ENCODE peak calls at places on chromosomes 6 and 20, in four cellular contexts. One of them, this sample, is unnamed.
A peak's percentile ranks its signal among the peaks of the same experiment; 100 is the strongest.

GRCh38 chr20:4814696-4815252 is 93.1 kb downstream of the PRND start:
- DNase-seq in H1: no peak
- DNase-seq in HepG2: no peak
- DNase-seq in GM12878: peak; percentile 83
- DNase-seq in this sample: no peak

GRCh38 chr6:44128020-44128917 is 915 bp downstream of the TMEM63B start:
- DNase-seq in H1: peak; percentile 70
- DNase-seq in HepG2: peak; percentile 35
- DNase-seq in GM12878: no peak
- DNase-seq in this sample: peak; percentile 52

GRCh38 chr20:63265891-63266515 is 6.6 kb upstream of the ARFGAP1 start:
- DNase-seq in H1: no peak
- DNase-seq in HepG2: no peak
- DNase-seq in GM12878: no peak
- DNase-seq in this sample: no peak

GRCh38 chr6:80388515-80388914 is 282.0 kb downstream of the BCKDHB start:
- DNase-seq in H1: no peak
- DNase-seq in HepG2: no peak
- DNase-seq in GM12878: no peak
- DNase-seq in this sample: no peak

GRCh38 chr6:77143659-77144447 is 319.4 kb downstream of the HTR1B start:
- DNase-seq in H1: no peak
- DNase-seq in HepG2: no peak
- DNase-seq in GM12878: no peak
- DNase-seq in this sample: no peak

GRCh38 chr6:45044086-45044485 is 284.0 kb upstream of the RUNX2 start:
- DNase-seq in H1: no peak
- DNase-seq in HepG2: peak; percentile 79
- DNase-seq in GM12878: no peak
- DNase-seq in this sample: no peak

GRCh38 chr6:121235386-121235785 is 98.9 kb downstream of the TBC1D32 start:
- DNase-seq in H1: no peak
- DNase-seq in HepG2: no peak
- DNase-seq in GM12878: no peak
- DNase-seq in this sample: no peak

GRCh38 chr20:20668639-20669038 is 43.8 kb downstream of the RALGAPA2 start:
- DNase-seq in H1: no peak
- DNase-seq in HepG2: no peak
- DNase-seq in GM12878: peak; percentile 71
- DNase-seq in this sample: no peak

GRCh38 chr6:32148722-32149576 is 2.8 kb downstream of the PRRT1 start:
- DNase-seq in H1: peak; percentile 90
- DNase-seq in HepG2: no peak
- DNase-seq in GM12878: no peak
- DNase-seq in this sample: peak; percentile 53

GRCh38 chr6:45419574-45420082 is 41.9 kb upstream of the SUPT3H start:
- DNase-seq in H1: peak; percentile 76
- DNase-seq in HepG2: peak; percentile 42
- DNase-seq in GM12878: no peak
- DNase-seq in this sample: peak; percentile 70

GRCh38 chr6:12608016-12608860 is 108.3 kb upstream of the PHACTR1 start:
- DNase-seq in H1: no peak
- DNase-seq in HepG2: no peak
- DNase-seq in GM12878: peak; percentile 90
- DNase-seq in this sample: no peak

GRCh38 chr6:12603711-12604049 is 112.9 kb upstream of the PHACTR1 start:
- DNase-seq in H1: no peak
- DNase-seq in HepG2: no peak
- DNase-seq in GM12878: no peak
- DNase-seq in this sample: no peak

GRCh38 chr6:12606616-12607015 is 110.0 kb upstream of the PHACTR1 start:
- DNase-seq in H1: no peak
- DNase-seq in HepG2: no peak
- DNase-seq in GM12878: no peak
- DNase-seq in this sample: no peak

GRCh38 chr6:12602951-12603710 is 113.4 kb upstream of the PHACTR1 start:
- DNase-seq in H1: no peak
- DNase-seq in HepG2: peak; percentile 43
- DNase-seq in GM12878: no peak
- DNase-seq in this sample: peak; percentile 22

DNA sequence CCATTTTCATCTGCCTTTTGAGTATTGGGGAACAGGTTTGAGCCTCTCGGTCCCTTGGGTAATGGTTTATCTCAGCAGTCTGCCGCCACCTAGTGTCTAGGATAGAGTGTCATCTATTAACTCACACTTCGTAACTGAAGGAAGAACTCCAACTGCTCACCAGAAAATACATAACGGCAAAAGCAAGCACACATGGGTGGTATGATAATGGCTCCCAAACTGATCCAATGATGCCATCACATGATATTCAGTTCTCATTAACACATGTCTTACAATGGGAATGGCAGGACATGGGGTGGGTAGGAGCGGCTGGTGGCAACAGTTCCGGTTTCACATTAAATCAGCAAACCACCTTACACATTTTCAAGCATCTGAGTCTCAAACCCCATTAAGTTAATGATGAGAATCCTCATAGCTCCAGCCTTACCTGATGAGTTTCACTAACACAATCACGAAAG is 110.7 kb upstream of the PHACTR1 start:
- DNase-seq in H1: peak; percentile 55
- DNase-seq in HepG2: peak; percentile 72
- DNase-seq in GM12878: peak; percentile 90
- DNase-seq in this sample: peak; percentile 47
- TF ChIP-seq BRCA1 in H1: no peak
- TF ChIP-seq BRCA1 in HepG2: no peak
- TF ChIP-seq BRCA1 in GM12878: no peak
- TF ChIP-seq BRCA1 in this sample: no peak

DNA sequence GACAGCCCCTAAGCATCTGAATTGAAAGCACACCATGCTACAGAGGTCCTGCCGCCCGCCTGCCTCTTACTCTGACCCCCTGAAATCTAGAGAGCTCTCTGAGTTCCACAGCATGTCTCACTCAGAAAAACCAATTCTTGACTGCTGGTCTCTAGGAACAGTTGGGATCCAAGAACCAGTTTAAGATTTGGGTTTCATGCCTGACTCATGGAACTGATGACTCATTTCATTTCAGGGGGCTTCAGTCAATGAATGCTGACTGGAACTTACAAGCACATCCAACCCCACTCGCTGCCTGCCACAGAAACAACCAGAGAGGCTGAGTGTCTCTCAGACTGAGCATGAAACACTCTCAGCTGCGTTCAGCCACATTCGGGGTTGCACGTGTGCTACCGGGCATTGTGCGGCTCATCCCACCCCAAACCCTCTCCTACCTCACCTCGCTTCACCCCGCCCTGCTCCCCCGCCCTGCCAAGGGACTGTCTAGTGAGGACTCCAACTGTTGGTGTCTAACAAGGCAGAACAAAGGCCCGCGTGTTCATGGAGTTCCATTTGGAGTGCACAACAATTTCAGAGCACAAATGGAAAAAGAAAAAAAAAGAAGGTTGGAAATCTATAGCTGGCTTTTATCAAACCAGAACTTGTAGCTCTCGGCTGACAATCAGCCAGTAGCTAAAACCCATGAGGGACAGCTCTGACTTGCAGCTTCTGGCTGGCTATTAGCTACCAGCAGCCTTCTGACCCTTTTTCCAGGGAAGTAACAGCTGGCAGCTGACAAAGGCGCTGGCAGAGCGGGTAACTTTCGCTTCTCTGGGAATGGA is 20.0 kb upstream of the TRAF3IP2 start:
- DNase-seq in H1: no peak
- DNase-seq in HepG2: no peak
- DNase-seq in GM12878: no peak
- DNase-seq in this sample: no peak
- TF ChIP-seq BRCA1 in H1: no peak
- TF ChIP-seq BRCA1 in HepG2: no peak
- TF ChIP-seq BRCA1 in GM12878: no peak
- TF ChIP-seq BRCA1 in this sample: no peak

DNA sequence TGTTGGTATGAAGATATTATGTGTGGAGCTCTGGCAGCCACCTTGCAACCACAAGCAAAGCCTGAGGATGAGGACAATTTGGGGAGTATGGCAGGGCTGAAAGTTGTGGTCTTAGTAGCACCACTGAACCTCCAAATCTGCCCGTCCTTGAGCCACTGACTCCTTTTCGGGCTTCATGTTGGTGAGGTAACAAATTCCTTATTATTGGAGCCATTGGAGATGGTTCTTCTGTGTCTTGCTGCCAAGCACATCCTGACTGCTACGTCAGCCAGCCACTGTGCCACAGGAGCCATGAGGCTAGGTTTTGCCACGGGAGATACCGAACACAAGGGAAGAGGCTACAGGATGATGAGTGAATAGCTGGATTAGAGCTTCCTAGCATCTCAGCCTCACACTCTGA is 201.6 kb downstream of the BMP7 start:
- DNase-seq in H1: no peak
- DNase-seq in HepG2: no peak
- DNase-seq in GM12878: no peak
- DNase-seq in this sample: no peak
- TF ChIP-seq BRCA1 in H1: no peak
- TF ChIP-seq BRCA1 in HepG2: no peak
- TF ChIP-seq BRCA1 in GM12878: no peak
- TF ChIP-seq BRCA1 in this sample: no peak

DNA sequence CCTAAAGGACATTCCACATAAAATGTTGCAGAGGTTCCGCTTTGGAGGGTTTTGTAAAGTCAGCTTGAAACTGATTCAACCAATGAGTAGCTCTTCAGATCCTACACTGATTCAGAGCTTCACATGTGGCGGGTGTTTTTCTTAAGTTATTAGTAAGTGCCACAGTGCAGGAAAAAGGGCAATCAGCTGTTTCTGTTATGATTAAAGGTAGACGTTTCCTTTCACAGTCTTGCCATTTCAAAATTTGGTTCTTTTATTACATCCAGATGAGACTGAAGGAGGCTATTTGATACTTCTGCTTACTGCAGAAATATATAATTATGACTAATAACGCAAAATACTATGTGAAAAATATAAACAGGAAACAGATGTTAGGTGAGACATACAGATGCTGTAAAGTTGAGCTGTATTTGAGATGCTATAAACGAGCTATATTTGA is 443.9 kb downstream of the CDKAL1 start:
- DNase-seq in H1: no peak
- DNase-seq in HepG2: no peak
- DNase-seq in GM12878: peak; percentile 25
- DNase-seq in this sample: no peak
- TF ChIP-seq BRCA1 in H1: no peak
- TF ChIP-seq BRCA1 in HepG2: no peak
- TF ChIP-seq BRCA1 in GM12878: no peak
- TF ChIP-seq BRCA1 in this sample: no peak